ENCODE peak calls at places on chromosomes 11 and 22, in four cellular contexts. One of them, this sample, is unnamed.

GRCh38 chr11:19453893-19454292 is 213.1 kb upstream of the E2F8 start:
- DNase-seq in H9: no peak
- DNase-seq in H1: no peak
- DNase-seq in IMR-90: peak; percentile 5
- DNase-seq in this sample: no peak

GRCh38 chr11:68025047-68025446 is 5.4 kb upstream of the NDUFS8 start:
- DNase-seq in H9: no peak
- DNase-seq in H1: no peak
- DNase-seq in IMR-90: no peak
- DNase-seq in this sample: no peak

GRCh38 chr22:17729561-17729960 is 44.7 kb downstream of the BID start:
- DNase-seq in H1: no peak
- DNase-seq in IMR-90: no peak
- DNase-seq in H9: no peak
- DNase-seq in this sample: no peak

GRCh38 chr11:134498326-134499139 is 86.5 kb upstream of the B3GAT1 start:
- DNase-seq in H9: no peak
- DNase-seq in H1: no peak
- DNase-seq in IMR-90: no peak
- DNase-seq in this sample: no peak

GRCh38 chr22:48224332-48224731 is 1461.9 kb downstream of the TBC1D22A start:
- DNase-seq in IMR-90: no peak
- DNase-seq in H9: no peak
- DNase-seq in H1: no peak
- DNase-seq in this sample: no peak

GRCh38 chr11:45239733-45240132 is 46.4 kb downstream of the SYT13 start:
- DNase-seq in IMR-90: no peak
- DNase-seq in H9: no peak
- DNase-seq in H1: no peak
- DNase-seq in this sample: no peak

GRCh38 chr11:119529063-119529845 is 106.3 kb upstream of the THY1 start:
- DNase-seq in H1: no peak
- DNase-seq in H9: no peak
- DNase-seq in IMR-90: no peak
- DNase-seq in this sample: no peak

GRCh38 chr11:61712301-61712700 is 32.1 kb downstream of the DAGLA start:
- DNase-seq in IMR-90: no peak
- DNase-seq in H1: no peak
- DNase-seq in H9: no peak
- DNase-seq in this sample: no peak

GRCh38 chr22:33792837-33793236 is 127.4 kb downstream of the LARGE1 start:
- DNase-seq in H9: no peak
- DNase-seq in IMR-90: no peak
- DNase-seq in H1: no peak
- DNase-seq in this sample: no peak

GRCh38 chr11:5380740-5381342 is 2.8 kb upstream of the OR51M1 start:
- DNase-seq in H9: peak; percentile 76
- DNase-seq in H1: peak; percentile 70
- DNase-seq in IMR-90: peak; percentile 77
- DNase-seq in this sample: peak; percentile 86

GRCh38 chr22:43889366-43890253 is 2.2 kb downstream of the PNPLA5 start:
- DNase-seq in H9: no peak
- DNase-seq in H1: no peak
- DNase-seq in IMR-90: peak; percentile 46
- DNase-seq in this sample: peak; percentile 38

GRCh38 chr11:96748639-96749370 is 359.0 kb downstream of the JRKL start:
- DNase-seq in H1: no peak
- DNase-seq in IMR-90: peak; percentile 46
- DNase-seq in H9: no peak
- DNase-seq in this sample: no peak

GRCh38 chr22:27105142-27106025 is 448.0 kb downstream of the MIAT start:
- DNase-seq in H9: no peak
- DNase-seq in IMR-90: peak; percentile 86
- DNase-seq in H1: no peak
- DNase-seq in this sample: no peak

GRCh38 chr22:22111267-22111751 is 128.7 kb upstream of the TOP3B start:
- DNase-seq in IMR-90: peak; percentile 95
- DNase-seq in H1: no peak
- DNase-seq in H9: no peak
- DNase-seq in this sample: peak; percentile 74

GRCh38 chr11:79616392-79616831 is 175.6 kb upstream of the TENM4 start:
- DNase-seq in H1: no peak
- DNase-seq in H9: no peak
- DNase-seq in IMR-90: no peak
- DNase-seq in this sample: no peak

GRCh38 chr11:83044958-83045712 is 26.6 kb downstream of the RAB30 start:
- DNase-seq in IMR-90: peak; percentile 92
- DNase-seq in H9: no peak
- DNase-seq in H1: no peak
- DNase-seq in this sample: no peak

GRCh38 chr22:44389926-44390925 is 77.5 kb upstream of the SHISAL1 start:
- DNase-seq in H9: no peak
- DNase-seq in IMR-90: no peak
- DNase-seq in H1: no peak
- DNase-seq in this sample: no peak

GRCh38 chr11:1637628-1638027 is 8.1 kb downstream of the KRTAP5-5 start:
- DNase-seq in IMR-90: no peak
- DNase-seq in H1: no peak
- DNase-seq in H9: no peak
- DNase-seq in this sample: no peak

GRCh38 chr22:37420656-37421467 is 6.4 kb downstream of the ELFN2 start:
- DNase-seq in H9: no peak
- DNase-seq in H1: no peak
- DNase-seq in IMR-90: peak; percentile 54
- DNase-seq in this sample: no peak

GRCh38 chr11:86481399-86481798 is 106.7 kb downstream of the CCDC81 start:
- DNase-seq in H9: no peak
- DNase-seq in H1: no peak
- DNase-seq in IMR-90: no peak
- DNase-seq in this sample: no peak

GRCh38 chr11:86484164-86484794 is 109.6 kb downstream of the CCDC81 start:
- DNase-seq in H1: no peak
- DNase-seq in IMR-90: peak; percentile 100
- DNase-seq in H9: no peak
- DNase-seq in this sample: no peak

GRCh38 chr11:86484795-86485166 is 110.1 kb downstream of the CCDC81 start:
- DNase-seq in H9: no peak
- DNase-seq in IMR-90: no peak
- DNase-seq in H1: no peak
- DNase-seq in this sample: no peak

GRCh38 chr11:86483591-86484163 is 109.0 kb downstream of the CCDC81 start:
- DNase-seq in H1: no peak
- DNase-seq in H9: no peak
- DNase-seq in IMR-90: no peak
- DNase-seq in this sample: no peak

DNA sequence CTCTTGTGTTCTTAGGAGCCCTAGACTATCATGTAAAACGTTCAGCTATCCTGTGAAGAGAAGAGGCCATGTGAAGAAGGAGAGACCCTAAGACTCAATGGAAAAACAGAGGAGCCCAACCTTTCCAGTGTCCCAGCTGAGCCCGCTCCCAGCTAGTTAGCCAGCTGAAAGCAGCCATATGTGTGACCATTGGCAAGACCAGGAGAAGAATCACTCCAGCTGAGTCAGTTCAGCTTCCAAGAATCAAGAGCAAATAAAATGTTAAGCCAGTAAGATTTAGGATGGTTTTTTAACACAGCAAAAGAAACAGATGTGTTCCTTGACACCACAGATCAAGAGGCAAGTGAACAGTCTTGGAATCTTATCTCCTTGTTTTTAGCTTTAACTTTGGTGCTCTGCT is 108.0 kb downstream of the CCDC81 start:
- DNase-seq in IMR-90: no peak
- DNase-seq in H9: no peak
- DNase-seq in H1: no peak
- DNase-seq in this sample: no peak
- H2AK5ac ChIP-seq in IMR-90: peak overlapping the region; percentile 93
- H2AK5ac ChIP-seq in H9: no peak overlapping the region
- H2AK5ac ChIP-seq in H1: no peak overlapping the region
- H2AK5ac ChIP-seq in this sample: no peak overlapping the region

GRCh38 chr11:81104051-81104450 is 1629.6 kb downstream of the FAM181B start:
- DNase-seq in H1: no peak
- DNase-seq in H9: peak; percentile 32
- DNase-seq in IMR-90: no peak
- DNase-seq in this sample: peak; percentile 35
- H3K56ac ChIP-seq in H1: no peak overlapping the region
- H3K56ac ChIP-seq in H9: no peak overlapping the region
- H3K56ac ChIP-seq in IMR-90: no peak overlapping the region
- H3K56ac ChIP-seq in this sample: no peak overlapping the region

GRCh38 chr11:69120096-69120875 is 35.4 kb upstream of the SMIM38 start:
- DNase-seq in H9: no peak
- DNase-seq in IMR-90: no peak
- DNase-seq in H1: no peak
- DNase-seq in this sample: no peak
- H2AK5ac ChIP-seq in H9: no peak overlapping the region
- H2AK5ac ChIP-seq in IMR-90: peak overlapping the region; percentile 15
- H2AK5ac ChIP-seq in H1: peak overlapping the region; percentile 77
- H2AK5ac ChIP-seq in this sample: no peak overlapping the region

DNA sequence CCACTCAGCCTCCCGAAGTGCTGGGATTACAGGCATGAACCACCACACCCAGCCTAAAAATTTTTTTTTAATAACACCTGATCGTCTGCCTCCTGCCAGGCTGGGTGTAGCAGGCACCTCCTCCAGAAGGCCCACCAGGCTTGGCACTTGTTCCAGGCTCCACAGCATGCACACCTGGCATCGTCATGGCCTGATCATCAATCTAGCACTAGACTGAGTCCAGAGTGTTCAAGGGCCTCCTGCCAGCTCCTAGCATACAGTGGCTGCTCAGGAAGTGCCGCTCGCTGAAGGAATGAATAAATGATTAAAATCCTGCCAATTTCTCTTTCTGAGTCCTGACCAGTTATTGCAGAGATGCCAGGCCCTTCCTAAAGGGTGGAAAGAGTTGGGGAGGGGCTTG is 3.5 kb upstream of the PDGFB start:
- DNase-seq in H9: no peak
- DNase-seq in IMR-90: no peak
- DNase-seq in H1: no peak
- DNase-seq in this sample: no peak
- H3K56ac ChIP-seq in H9: no peak overlapping the region
- H3K56ac ChIP-seq in IMR-90: no peak overlapping the region
- H3K56ac ChIP-seq in H1: no peak overlapping the region
- H3K56ac ChIP-seq in this sample: no peak overlapping the region

GRCh38 chr22:30004101-30004500 is 76.2 kb upstream of the HORMAD2 start:
- DNase-seq in IMR-90: peak; percentile 19
- DNase-seq in H1: no peak
- DNase-seq in H9: no peak
- DNase-seq in this sample: no peak

GRCh38 chr22:30001459-30001858 is 78.8 kb upstream of the HORMAD2 start:
- DNase-seq in IMR-90: no peak
- DNase-seq in H9: no peak
- DNase-seq in H1: no peak
- DNase-seq in this sample: no peak

GRCh38 chr22:30005213-30005857 is 74.9 kb upstream of the HORMAD2 start:
- DNase-seq in H1: peak; percentile 90
- DNase-seq in IMR-90: peak; percentile 68
- DNase-seq in H9: peak; percentile 58
- DNase-seq in this sample: peak; percentile 72

GRCh38 chr22:30004689-30005088 is 75.6 kb upstream of the HORMAD2 start:
- DNase-seq in H1: no peak
- DNase-seq in H9: no peak
- DNase-seq in IMR-90: no peak
- DNase-seq in this sample: peak; percentile 58

DNA sequence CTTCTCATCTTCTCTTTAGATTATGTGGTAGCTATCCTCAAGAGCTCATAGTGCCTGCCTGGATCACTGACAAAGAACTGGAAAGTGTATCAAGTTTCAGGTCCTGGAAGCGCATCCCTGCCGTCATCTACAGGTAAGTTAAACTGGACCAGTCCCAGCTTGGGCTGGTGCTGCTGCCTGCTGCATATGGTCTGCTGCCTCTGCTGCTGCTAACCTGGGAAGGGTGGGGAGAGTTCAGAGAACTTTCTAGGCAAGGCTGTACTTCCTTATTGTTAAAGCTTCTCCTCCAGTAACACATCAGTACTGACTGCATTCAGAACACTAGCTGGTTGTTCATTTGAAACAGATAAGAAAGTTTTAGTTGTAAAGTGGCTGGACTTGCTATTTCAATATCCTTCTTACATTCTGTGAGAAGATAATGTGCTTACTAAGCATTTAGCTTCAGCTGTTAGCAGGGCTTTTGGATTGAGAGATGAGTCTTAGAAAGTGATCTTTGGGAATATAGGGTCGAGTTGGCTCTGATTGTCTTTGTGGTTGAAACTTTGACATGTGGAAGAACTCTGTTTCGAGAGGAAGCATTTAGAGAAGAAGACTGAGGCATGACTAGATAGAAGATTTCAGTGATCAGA is 77.3 kb upstream of the HORMAD2 start:
- DNase-seq in IMR-90: no peak
- DNase-seq in H9: no peak
- DNase-seq in H1: no peak
- DNase-seq in this sample: no peak
- H2AK5ac ChIP-seq in IMR-90: no peak overlapping the region
- H2AK5ac ChIP-seq in H9: no peak overlapping the region
- H2AK5ac ChIP-seq in H1: no peak overlapping the region
- H2AK5ac ChIP-seq in this sample: no peak overlapping the region

DNA sequence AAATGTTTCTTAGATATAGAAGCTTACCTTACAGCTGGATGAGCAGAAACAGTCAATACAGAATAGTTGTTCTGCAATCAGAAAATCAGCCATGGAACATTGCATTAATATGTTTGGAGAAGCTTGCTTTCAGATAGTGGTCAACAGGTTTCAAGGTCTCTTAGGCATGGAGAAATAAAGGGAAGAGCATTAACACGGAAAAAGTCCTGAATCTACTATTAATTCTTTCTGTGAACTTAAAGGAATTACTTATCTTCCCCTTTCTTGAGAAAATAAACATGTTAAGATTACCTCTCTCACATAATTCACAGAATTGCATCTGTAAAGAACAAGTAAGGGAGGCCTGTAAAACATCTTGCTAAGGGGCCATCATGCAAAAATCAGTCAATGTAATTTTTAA is at the start of gene OR5B3:
- DNase-seq in H9: no peak
- DNase-seq in IMR-90: no peak
- DNase-seq in H1: no peak
- DNase-seq in this sample: no peak
- H3K56ac ChIP-seq in H9: no peak within 1 kb of the TSS
- H3K56ac ChIP-seq in IMR-90: no peak within 1 kb of the TSS
- H3K56ac ChIP-seq in H1: no peak within 1 kb of the TSS
- H3K56ac ChIP-seq in this sample: no peak within 1 kb of the TSS

GRCh38 chr11:31957674-31958073 is 133.2 kb upstream of the RCN1 start:
- DNase-seq in H9: no peak
- DNase-seq in H1: peak; percentile 50
- DNase-seq in IMR-90: no peak
- DNase-seq in this sample: no peak
- H2AK5ac ChIP-seq in H9: no peak overlapping the region
- H2AK5ac ChIP-seq in H1: no peak overlapping the region
- H2AK5ac ChIP-seq in IMR-90: no peak overlapping the region
- H2AK5ac ChIP-seq in this sample: no peak overlapping the region

GRCh38 chr11:112588252-112588668 is 327.6 kb upstream of the PLET1 start:
- DNase-seq in H9: peak; percentile 67
- DNase-seq in IMR-90: peak; percentile 77
- DNase-seq in H1: no peak
- DNase-seq in this sample: peak; percentile 90
- H3K56ac ChIP-seq in H9: no peak overlapping the region
- H3K56ac ChIP-seq in IMR-90: no peak overlapping the region
- H3K56ac ChIP-seq in H1: no peak overlapping the region
- H3K56ac ChIP-seq in this sample: no peak overlapping the region

This sample was measured in mesendoderm.